ENCODE peak calls at places on chromosomes 5 and 9, in ten cellular contexts. B is NCI-H1092; D is AG04449; U is AG10803; Y is stimulated activated CD8-positive, alpha-beta memory T cell treated with anti-CD3 and anti-CD28 coated beads, Interleukin-15, amount 100 ng/mL, for 1 hour; P is AG04450; W is AG09309; J is activated CD4-positive, alpha-beta T cell treated with anti-CD3 and anti-CD28 coated beads for 36 hours; T is caudate nucleus; G is lung microvascular endothelial cell. V is an unnamed sample.

GRCh38 chr5:55226027-55226933 is 835 bp downstream of the MCIDAS start:
- DNase-seq in B (peak; percentile 61), D (no peak), U (peak; percentile 13), Y (no peak), P (no peak), W (no peak), J (peak; percentile 88), T (peak; percentile 38), G (peak; percentile 55), V (peak; percentile 51)

GRCh38 chr5:122458278-122458872 is 146.3 kb downstream of the SNCAIP start:
- DNase-seq in B (no peak), D (no peak), U (peak; percentile 15), Y (no peak), P (no peak), W (no peak), J (no peak), T (no peak), G (peak; percentile 10), V (no peak)

GRCh38 chr5:129459485-129460120 is 495 bp upstream of the ADAMTS19 start:
- DNase-seq in B (no peak), D (no peak), U (peak; percentile 0), Y (no peak), P (no peak), W (no peak), J (peak; percentile 4), T (peak; percentile 54), G (peak; percentile 13), V (no peak)

GRCh38 chr9:98191615-98192502 is 578 bp downstream of the CORO2A start:
- DNase-seq in B (no peak), D (no peak), U (no peak), Y (peak; percentile 2), P (no peak), W (no peak), J (peak; percentile 55), T (no peak), G (peak; percentile 7), V (peak; percentile 47)

GRCh38 chr5:89287964-89288363 is 405.0 kb upstream of the MEF2C start:
- DNase-seq in B (no peak), D (no peak), U (no peak), Y (no peak), P (no peak), W (no peak), J (no peak), T (no peak), G (no peak), V (no peak)

GRCh38 chr9:86408121-86408520 is 53.9 kb upstream of the TUT7 start:
- DNase-seq in B (no peak), D (no peak), U (peak; percentile 6), Y (no peak), P (no peak), W (no peak), J (no peak), T (no peak), G (no peak), V (no peak)

GRCh38 chr5:175319199-175319598 is 124.8 kb downstream of the DRD1 start:
- DNase-seq in B (no peak), D (no peak), U (no peak), Y (no peak), P (no peak), W (no peak), J (no peak), T (no peak), G (no peak), V (no peak)

GRCh38 chr9:90342607-90343006 is 300.0 kb downstream of the DIRAS2 start:
- DNase-seq in B (no peak), D (no peak), U (no peak), Y (no peak), P (no peak), W (no peak), J (no peak), T (no peak), G (no peak), V (no peak)

GRCh38 chr9:114086009-114086408 is 7.9 kb upstream of the AMBP start:
- DNase-seq in B (no peak), D (no peak), U (no peak), Y (no peak), P (no peak), W (no peak), J (no peak), T (no peak), G (no peak), V (no peak)

GRCh38 chr5:59134770-59135169 is 551.9 kb downstream of the RAB3C start:
- DNase-seq in B (no peak), D (no peak), U (no peak), Y (no peak), P (no peak), W (no peak), J (peak; percentile 38), T (no peak), G (no peak), V (no peak)

GRCh38 chr9:127654619-127655018 is 42.5 kb downstream of the STXBP1 start:
- DNase-seq in B (no peak), D (peak; percentile 62), U (peak; percentile 78), Y (no peak), P (no peak), W (peak; percentile 24), J (no peak), T (no peak), G (peak; percentile 24), V (no peak)

GRCh38 chr5:140549237-140550144 is 2.0 kb downstream of the EIF4EBP3 start:
- DNase-seq in B (no peak), D (no peak), U (peak; percentile 38), Y (no peak), P (no peak), W (no peak), J (no peak), T (no peak), G (peak; percentile 34), V (no peak)

GRCh38 chr5:138643040-138643791 is 68.0 kb upstream of the HSPA9 start:
- DNase-seq in B (no peak), D (no peak), U (no peak), Y (no peak), P (no peak), W (no peak), J (no peak), T (no peak), G (no peak), V (no peak)

GRCh38 chr5:125882061-125882460 is 541.1 kb upstream of the GRAMD2B start:
- DNase-seq in B (no peak), D (no peak), U (no peak), Y (no peak), P (no peak), W (no peak), J (no peak), T (no peak), G (no peak), V (no peak)

GRCh38 chr5:66647146-66647856 is 51.1 kb downstream of the MAST4 start:
- DNase-seq in B (no peak), D (no peak), U (no peak), Y (no peak), P (no peak), W (no peak), J (no peak), T (no peak), G (no peak), V (no peak)

GRCh38 chr9:99922711-99923030 is 16.2 kb downstream of the STX17 start:
- DNase-seq in B (no peak), D (no peak), U (no peak), Y (no peak), P (no peak), W (no peak), J (no peak), T (no peak), G (no peak), V (no peak)

GRCh38 chr9:137497921-137498719 is 39.0 kb upstream of the NSMF start:
- DNase-seq in B (no peak), D (no peak), U (no peak), Y (no peak), P (no peak), W (no peak), J (no peak), T (no peak), G (no peak), V (no peak)

GRCh38 chr5:72018158-72018803 is 89.0 kb upstream of the MAP1B start:
- DNase-seq in B (no peak), D (no peak), U (peak; percentile 27), Y (peak; percentile 35), P (peak; percentile 23), W (no peak), J (peak; percentile 81), T (no peak), G (peak; percentile 67), V (peak; percentile 18)

GRCh38 chr5:155735388-155735787 is 591.6 kb upstream of the SGCD start:
- DNase-seq in B (peak; percentile 29), D (no peak), U (peak; percentile 55), Y (no peak), P (no peak), W (no peak), J (no peak), T (no peak), G (no peak), V (no peak)

GRCh38 chr5:142866563-142867275 is 96.5 kb downstream of the ARHGAP26 start:
- DNase-seq in B (peak; percentile 16), D (no peak), U (peak; percentile 67), Y (no peak), P (peak; percentile 18), W (no peak), J (peak; percentile 56), T (no peak), G (peak; percentile 82), V (peak; percentile 9)

GRCh38 chr5:172541764-172542120 is 87.4 kb upstream of the SH3PXD2B start:
- DNase-seq in B (no peak), D (no peak), U (no peak), Y (no peak), P (no peak), W (no peak), J (no peak), T (no peak), G (no peak), V (no peak)

GRCh38 chr5:115430374-115430773 is 114.2 kb downstream of the FEM1C start:
- DNase-seq in B (no peak), D (no peak), U (no peak), Y (no peak), P (no peak), W (no peak), J (no peak), T (no peak), G (no peak), V (no peak)

GRCh38 chr5:148094336-148094735 is 30.6 kb downstream of the SPINK5 start:
- DNase-seq in B (no peak), D (no peak), U (no peak), Y (no peak), P (no peak), W (no peak), J (no peak), T (no peak), G (no peak), V (no peak)

GRCh38 chr9:128892223-128892892 is 10.4 kb downstream of the LRRC8A start:
- DNase-seq in B (no peak), D (no peak), U (peak; percentile 88), Y (no peak), P (peak; percentile 36), W (no peak), J (peak; percentile 23), T (peak; percentile 92), G (peak; percentile 88), V (peak; percentile 37)

GRCh38 chr5:11955386-11955785 is 51.1 kb upstream of the CTNND2 start:
- DNase-seq in B (no peak), D (no peak), U (no peak), Y (no peak), P (no peak), W (no peak), J (no peak), T (no peak), G (no peak), V (no peak)

GRCh38 chr5:144325532-144325931 is 154.9 kb downstream of the KCTD16 start:
- DNase-seq in B (no peak), D (no peak), U (no peak), Y (no peak), P (no peak), W (no peak), J (no peak), T (no peak), G (no peak), V (no peak)

GRCh38 chr9:135962696-135963307 is 1.6 kb upstream of the UBAC1 start:
- DNase-seq in B (no peak), D (no peak), U (no peak), Y (no peak), P (no peak), W (no peak), J (no peak), T (no peak), G (no peak), V (no peak)

GRCh38 chr5:67246108-67246507 is 49.5 kb upstream of the CD180 start:
- DNase-seq in B (peak; percentile 23), D (peak; percentile 36), U (peak; percentile 78), Y (no peak), P (peak; percentile 68), W (no peak), J (no peak), T (no peak), G (peak; percentile 92), V (no peak)